ENCODE peak calls at places on chromosomes 2 and 18, in nine cellular contexts. V is AG09319, R is bronchial epithelial cell, Z is foreskin fibroblast, T is neural crest cell, H is GM20000, Y is suprapubic skin, L is ovary, W is fibroblast of lung. A is an unnamed sample.

GRCh38 chr18:31931163-31931885 is 11.6 kb downstream of the TRAPPC8 start:
- DNase-seq in T (no peak), V (no peak), Y (no peak), W (peak), Z (peak), R (no peak), L (no peak), H (no peak), A (no peak)

GRCh38 chr2:207300817-207301216 is 135.1 kb upstream of the KLF7 start:
- DNase-seq in R (no peak), W (no peak), H (no peak), Y (no peak), V (no peak), L (no peak), T (no peak), Z (no peak), A (no peak)

GRCh38 chr2:149169653-149170052 is 131.2 kb downstream of the LYPD6B start:
- DNase-seq in R (peak), Z (peak), T (no peak), L (no peak), W (peak), V (no peak), H (no peak), Y (no peak), A (no peak)

GRCh38 chr2:65204461-65205230 is 23.0 kb upstream of the ACTR2 start:
- DNase-seq in L (no peak), R (no peak), W (no peak), T (no peak), H (no peak), V (no peak), Y (no peak), Z (no peak), A (no peak)

GRCh38 chr18:68588169-68588568 is 126.7 kb downstream of the TMX3 start:
- DNase-seq in T (no peak), H (no peak), Z (no peak), W (no peak), V (no peak), Y (no peak), R (no peak), L (no peak), A (no peak)

GRCh38 chr2:71358931-71359671 is 27.5 kb downstream of the ZNF638 start:
- DNase-seq in Z (peak), V (peak), R (peak), W (peak), H (no peak), Y (no peak), L (no peak), T (no peak), A (no peak)

GRCh38 chr2:10091182-10091932 is 11.1 kb upstream of the CYS1 start:
- DNase-seq in H (no peak), W (no peak), L (no peak), Y (no peak), Z (no peak), V (no peak), R (no peak), T (no peak), A (no peak)

GRCh38 chr2:120395686-120396518 is 50.0 kb downstream of the INHBB start:
- DNase-seq in T (no peak), L (no peak), R (no peak), V (no peak), H (no peak), Y (peak), Z (no peak), W (peak), A (no peak)

GRCh38 chr2:160075171-160075570 is 12.8 kb upstream of the PLA2R1 start:
- DNase-seq in W (peak), H (no peak), Y (peak), Z (peak), L (no peak), V (peak), R (peak), T (no peak), A (no peak)

GRCh38 chr18:5868218-5868904 is 27.0 kb downstream of the TMEM200C start:
- DNase-seq in T (peak), R (peak), Y (peak), Z (peak), H (peak), V (peak), L (peak), W (peak), A (peak)

GRCh38 chr2:115650827-115651226 is 1208.4 kb downstream of the DPP10 start:
- DNase-seq in Y (no peak), W (no peak), R (no peak), T (no peak), L (no peak), H (no peak), V (no peak), Z (no peak), A (no peak)

GRCh38 chr2:241636182-241636982 is 576 bp downstream of the THAP4 start:
- DNase-seq in V (no peak), T (peak), H (peak), L (peak), W (peak), Y (peak), Z (no peak), R (no peak), A (peak)

GRCh38 chr2:45750484-45750883 is 99.0 kb downstream of the PRKCE start:
- DNase-seq in W (no peak), T (no peak), V (no peak), Z (no peak), H (no peak), L (no peak), Y (no peak), R (peak), A (no peak)

GRCh38 chr2:177889812-177890460 is 182.6 kb downstream of the PDE11A start:
- DNase-seq in V (no peak), L (no peak), T (no peak), R (no peak), Z (no peak), Y (no peak), W (no peak), H (no peak), A (no peak)

GRCh38 chr2:240300261-240300821 is 135.1 kb upstream of the GPC1 start:
- DNase-seq in V (no peak), H (no peak), Y (peak), R (no peak), L (no peak), T (no peak), Z (no peak), W (peak), A (no peak)

GRCh38 chr2:16002575-16002974 is 62.2 kb downstream of the MYCN start:
- DNase-seq in L (no peak), T (no peak), H (no peak), R (no peak), Z (no peak), W (no peak), V (no peak), Y (no peak), A (no peak)

GRCh38 chr2:121257476-121257831 is 27.5 kb downstream of the TFCP2L1 start:
- DNase-seq in T (no peak), Z (no peak), R (no peak), L (no peak), Y (no peak), W (peak), H (no peak), V (no peak), A (no peak)

GRCh38 chr18:23106575-23106974 is 28.7 kb upstream of the CABLES1 start:
- DNase-seq in T (no peak), V (no peak), Y (no peak), L (no peak), Z (peak), W (peak), R (peak), H (no peak), A (no peak)

GRCh38 chr18:79483971-79484491 is 88.3 kb downstream of the NFATC1 start:
- DNase-seq in Z (no peak), Y (peak), V (no peak), T (no peak), R (no peak), W (no peak), H (no peak), L (peak), A (no peak)

GRCh38 chr2:239811001-239811798 is 213.9 kb downstream of the NDUFA10 start:
- DNase-seq in Z (no peak), H (no peak), R (no peak), V (no peak), L (no peak), W (no peak), T (no peak), Y (peak), A (no peak)

GRCh38 chr18:13241083-13241892 is 22.7 kb downstream of the LDLRAD4 start:
- DNase-seq in Y (peak), L (no peak), H (no peak), T (no peak), W (no peak), R (no peak), V (no peak), Z (no peak), A (no peak)

GRCh38 chr2:99066602-99067001 is 74.9 kb upstream of the C2orf15 start:
- DNase-seq in R (peak), H (peak), V (peak), L (no peak), Z (peak), T (no peak), W (peak), Y (no peak), A (peak)

GRCh38 chr2:176172748-176173586 is 15.5 kb upstream of the HOXD1 start:
- DNase-seq in H (no peak), V (no peak), T (no peak), R (no peak), Y (no peak), L (no peak), Z (no peak), W (peak), A (no peak)

GRCh38 chr2:230990131-230990898 is 5.6 kb upstream of the SPATA3 start:
- DNase-seq in W (no peak), Y (no peak), H (no peak), Z (no peak), T (no peak), V (no peak), R (no peak), L (no peak), A (no peak)

GRCh38 chr2:20368706-20369105 is 18.1 kb upstream of the PUM2 start:
- DNase-seq in L (no peak), T (no peak), V (no peak), Z (no peak), W (no peak), H (no peak), Y (no peak), R (peak), A (no peak)

GRCh38 chr2:2570871-2571270 is 239.8 kb upstream of the MYT1L start:
- DNase-seq in H (peak), L (no peak), W (no peak), T (no peak), Z (no peak), V (no peak), R (no peak), Y (no peak), A (no peak)

GRCh38 chr2:201466050-201466660 is 14.6 kb downstream of the STRADB start:
- DNase-seq in Z (peak), H (no peak), V (peak), Y (no peak), W (peak), T (no peak), L (no peak), R (peak), A (no peak)

GRCh38 chr2:239128706-239129105 is 272.1 kb downstream of the HDAC4 start:
- DNase-seq in T (no peak), Y (no peak), V (no peak), W (no peak), Z (no peak), H (no peak), L (no peak), R (no peak), A (no peak)

GRCh38 chr2:207467716-207468347 is 61.9 kb upstream of the CREB1 start:
- DNase-seq in Z (peak), R (peak), T (no peak), Y (no peak), H (no peak), L (no peak), W (peak), V (no peak), A (peak)

GRCh38 chr2:98730851-98731708 is at the start of gene MGAT4A:
- DNase-seq in T (peak), Y (peak), V (no peak), H (peak), R (no peak), Z (peak), L (peak), W (peak), A (peak)

GRCh38 chr2:42742740-42743666 is 20.9 kb downstream of the OXER1 start:
- DNase-seq in T (no peak), W (no peak), V (no peak), H (no peak), L (no peak), R (peak), Z (no peak), Y (no peak), A (no peak)

GRCh38 chr2:181106789-181107418 is 126.5 kb downstream of the UBE2E3 start:
- DNase-seq in Y (no peak), Z (peak), R (peak), W (peak), H (peak), L (no peak), V (peak), T (no peak), A (peak)

GRCh38 chr2:117379928-117380327 is 434.6 kb upstream of the DDX18 start:
- DNase-seq in R (no peak), Y (no peak), T (no peak), H (no peak), V (no peak), W (no peak), Z (no peak), L (no peak), A (no peak)
- TF ChIP-seq CTCF in R (no peak), Y (no peak), T (no peak), H (no peak), V (no peak), W (no peak), Z (no peak), L (no peak), A (no peak)

DNA sequence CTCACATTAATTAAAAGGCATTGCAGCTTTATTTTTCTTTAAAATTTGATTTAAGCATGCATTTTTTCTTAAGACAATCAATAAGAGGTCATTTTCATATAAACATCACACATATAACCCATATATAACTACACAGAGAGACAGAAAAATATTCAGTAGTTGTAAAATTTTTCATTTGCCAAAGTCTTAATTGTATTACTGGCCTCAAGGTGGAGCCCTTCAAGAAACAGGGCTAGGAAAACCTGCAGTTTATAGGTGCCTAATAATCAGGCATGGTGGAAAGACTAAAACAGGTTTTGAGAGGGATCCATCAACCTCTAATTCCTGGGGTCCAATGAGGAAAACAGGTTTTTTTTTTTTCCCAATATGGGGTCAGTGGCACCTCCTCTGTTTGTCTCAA is 71.3 kb upstream of the ZNF804A start:
- DNase-seq in H (no peak), R (no peak), V (no peak), Y (no peak), Z (no peak), W (no peak), T (no peak), L (no peak), A (no peak)
- TF ChIP-seq CTCF in H (no peak), R (no peak), V (no peak), Y (no peak), Z (no peak), W (no peak), T (no peak), L (no peak), A (peak)

DNA sequence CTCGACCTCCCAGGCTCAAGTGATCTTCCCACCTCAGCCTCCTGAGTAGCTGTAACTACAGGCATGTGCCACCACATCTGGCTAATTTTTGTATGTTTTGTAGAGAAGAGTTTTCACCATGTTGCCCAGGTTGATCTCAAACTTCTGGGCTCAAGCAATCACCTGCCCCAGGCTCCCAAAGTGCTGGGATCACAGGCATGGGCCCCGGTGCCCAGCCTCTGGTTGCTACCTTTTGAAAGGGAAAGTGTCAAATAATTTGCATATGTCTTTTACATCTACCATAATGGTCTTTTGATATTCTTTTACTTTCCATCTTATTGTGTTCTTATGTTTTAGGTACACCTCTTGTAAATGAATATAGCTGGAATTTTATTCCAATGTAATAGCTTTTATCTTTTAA is 263.1 kb upstream of the FN1 start:
- DNase-seq in R (no peak), V (no peak), T (no peak), W (no peak), H (no peak), L (no peak), Z (no peak), Y (no peak), A (no peak)
- TF ChIP-seq CTCF in R (no peak), V (no peak), T (no peak), W (no peak), H (no peak), L (no peak), Z (no peak), Y (no peak), A (no peak)

GRCh38 chr2:168510125-168510756 is 54.2 kb downstream of the CERS6 start:
- DNase-seq in H (no peak), Z (no peak), W (no peak), Y (no peak), V (no peak), L (no peak), T (no peak), R (no peak), A (no peak)

GRCh38 chr2:168517801-168518200 is 61.7 kb downstream of the CERS6 start:
- DNase-seq in R (peak), L (no peak), H (no peak), Z (no peak), Y (no peak), W (no peak), T (no peak), V (no peak), A (no peak)

GRCh38 chr2:168515502-168515901 is 59.4 kb downstream of the CERS6 start:
- DNase-seq in T (no peak), Z (peak), L (no peak), H (no peak), Y (no peak), W (peak), V (peak), R (peak), A (no peak)

GRCh38 chr2:168518555-168519066 is 62.5 kb downstream of the CERS6 start:
- DNase-seq in W (peak), L (no peak), H (no peak), Y (no peak), V (no peak), Z (no peak), T (peak), R (peak), A (no peak)

DNA sequence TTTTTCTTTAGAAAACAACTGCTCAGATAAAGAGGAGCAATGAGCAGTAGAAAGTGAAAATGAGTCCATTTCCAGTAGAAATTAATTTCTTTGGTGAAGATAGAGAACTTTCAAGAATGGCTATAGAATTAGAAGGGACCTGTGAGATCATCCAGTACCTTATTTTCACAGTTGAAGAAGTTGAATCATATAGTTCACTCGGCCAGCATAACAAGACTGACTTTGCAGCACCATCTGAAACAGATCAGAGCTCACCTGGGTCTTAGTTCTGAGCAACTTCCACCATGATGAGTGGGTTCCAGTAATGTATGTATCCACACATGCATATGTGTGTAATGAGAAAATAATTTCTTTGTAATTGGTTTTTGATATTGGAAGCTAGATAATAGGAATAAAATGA is 58.6 kb downstream of the CERS6 start:
- DNase-seq in Z (no peak), V (no peak), R (no peak), T (no peak), W (no peak), H (no peak), L (no peak), Y (no peak), A (no peak)
- TF ChIP-seq CTCF in Z (no peak), V (no peak), R (no peak), T (no peak), W (no peak), H (no peak), L (no peak), Y (no peak), A (no peak)

GRCh38 chr2:215288112-215288815 is 23.6 kb upstream of the ATIC start:
- DNase-seq in V (no peak), Y (no peak), Z (no peak), L (no peak), W (no peak), R (no peak), H (no peak), T (no peak), A (no peak)

GRCh38 chr2:215277942-215278341 is 33.9 kb upstream of the ATIC start:
- DNase-seq in W (peak), L (no peak), Z (no peak), H (no peak), T (no peak), R (no peak), Y (no peak), V (no peak), A (no peak)

GRCh38 chr2:215280326-215280725 is 31.5 kb upstream of the ATIC start:
- DNase-seq in L (no peak), H (no peak), W (no peak), R (peak), T (no peak), V (no peak), Y (no peak), Z (no peak), A (no peak)

GRCh38 chr2:215286309-215286708 is 25.6 kb upstream of the ATIC start:
- DNase-seq in H (no peak), W (no peak), L (no peak), R (no peak), Z (no peak), V (no peak), Y (no peak), T (no peak), A (no peak)

GRCh38 chr2:215283221-215283620 is 28.6 kb upstream of the ATIC start:
- DNase-seq in Y (no peak), Z (no peak), T (no peak), R (no peak), L (no peak), V (no peak), H (no peak), W (no peak), A (no peak)
- TF ChIP-seq CTCF in Y (no peak), Z (no peak), T (no peak), R (no peak), L (no peak), V (no peak), H (no peak), W (no peak), A (no peak)

DNA sequence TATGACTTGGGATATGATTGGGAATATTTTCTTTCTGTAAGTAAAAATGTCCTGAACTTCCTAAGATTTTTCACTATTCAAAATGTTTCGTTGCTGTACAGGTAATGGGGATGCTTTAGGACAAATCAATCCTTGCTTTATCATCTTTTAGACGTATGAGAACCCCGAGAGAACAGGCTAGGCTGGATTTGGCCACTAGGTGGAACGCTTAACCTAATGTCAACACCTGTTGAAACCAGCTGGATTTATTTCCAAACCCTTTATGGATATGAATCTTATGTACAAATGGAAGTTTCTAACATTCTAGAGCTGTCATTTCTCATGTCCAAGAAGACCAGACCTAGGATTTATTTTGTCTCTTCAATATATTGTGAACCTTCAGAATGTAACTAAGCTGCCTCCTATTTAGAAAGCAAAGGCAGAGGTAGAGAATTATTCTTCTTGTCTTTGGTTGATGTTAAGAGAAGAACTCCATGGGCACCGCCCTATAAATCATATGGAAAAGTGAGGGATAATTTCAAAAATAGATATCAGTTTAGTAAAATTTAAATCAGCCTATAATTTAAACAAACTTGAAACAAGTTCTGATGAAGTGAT is 96.7 kb downstream of the PMAIP1 start:
- DNase-seq in Z (peak), W (peak), R (peak), H (peak), Y (no peak), V (peak), T (peak), L (no peak), A (peak)
- TF ChIP-seq CTCF in Z (peak), W (peak), R (peak), H (peak), Y (peak), V (peak), T (peak), L (no peak), A (peak)

A was measured in GM13977.